ENCODE peak calls at places on chromosomes 6 and 20, in nine cellular contexts. I is upper lobe of left lung, N is nephron progenitor cell, P is retinal pigment epithelial cell, T is Peyer's patch, Z is breast epithelium, A is IMR-90, R is astrocyte of the spinal cord, M is endothelial cell. U is an unnamed sample.

GRCh38 chr20:34299925-34300806 is 3.0 kb downstream of the AHCY start:
- DNase-seq in M (no peak), I (peak), T (no peak), Z (no peak), A (peak), N (no peak), R (no peak), P (no peak), U (no peak)

GRCh38 chr6:109306733-109307132 is 75.5 kb downstream of the CD164 start:
- DNase-seq in Z (no peak), T (no peak), I (no peak), A (no peak), P (no peak), M (no peak), R (no peak), N (no peak), U (no peak)

GRCh38 chr20:25248501-25249172 is 752 bp downstream of the PYGB start:
- DNase-seq in R (peak), T (no peak), Z (no peak), M (peak), P (no peak), I (no peak), A (peak), N (peak), U (no peak)

GRCh38 chr6:108198761-108199498 is 33.1 kb downstream of the NR2E1 start:
- DNase-seq in N (no peak), R (no peak), A (no peak), P (no peak), T (no peak), I (no peak), M (no peak), Z (no peak), U (no peak)

GRCh38 chr6:168713839-168714238 is 272.9 kb downstream of the SMOC2 start:
- DNase-seq in P (no peak), R (no peak), N (no peak), A (no peak), M (peak), T (no peak), I (no peak), Z (no peak), U (no peak)

GRCh38 chr6:127518212-127518709 is 874 bp downstream of the MTCL3 start:
- DNase-seq in T (no peak), Z (no peak), M (no peak), R (no peak), I (no peak), A (no peak), N (no peak), P (no peak), U (no peak)

GRCh38 chr20:25723975-25724374 is 27.3 kb upstream of the ZNF337 start:
- DNase-seq in Z (no peak), R (no peak), A (no peak), P (no peak), M (no peak), I (no peak), N (no peak), T (no peak), U (no peak)

GRCh38 chr6:24981385-24981758 is 45.6 kb upstream of the RIPOR2 start:
- DNase-seq in I (no peak), T (no peak), N (no peak), R (peak), M (no peak), Z (no peak), P (peak), A (peak), U (no peak)

GRCh38 chr20:43188861-43189613 is 669 bp downstream of the PTPRT start:
- DNase-seq in M (peak), T (no peak), N (peak), R (no peak), I (no peak), Z (no peak), P (no peak), A (no peak), U (no peak)

GRCh38 chr6:22147983-22148797 is 148.6 kb downstream of the PRL start:
- DNase-seq in Z (peak), P (peak), I (no peak), M (no peak), R (peak), N (peak), T (no peak), A (peak), U (no peak)

GRCh38 chr6:157552171-157552747 is 171.3 kb downstream of the ZDHHC14 start:
- DNase-seq in M (no peak), N (no peak), T (no peak), R (no peak), A (no peak), I (no peak), Z (no peak), P (no peak), U (no peak)

GRCh38 chr6:147154454-147154853 is 49.8 kb upstream of the STXBP5 start:
- DNase-seq in A (peak), R (peak), Z (no peak), I (no peak), M (no peak), N (no peak), P (no peak), T (no peak), U (no peak)

GRCh38 chr20:38970302-38970701 is 8.2 kb downstream of the DHX35 start:
- DNase-seq in Z (no peak), N (no peak), P (no peak), R (peak), T (no peak), A (peak), I (no peak), M (no peak), U (no peak)

GRCh38 chr20:38855356-38855755 is 49.9 kb downstream of the PPP1R16B start:
- DNase-seq in R (no peak), T (no peak), I (no peak), M (no peak), P (no peak), N (no peak), Z (no peak), A (peak), U (no peak)

GRCh38 chr20:2691127-2691526 is 1.5 kb upstream of the EBF4 start:
- DNase-seq in A (no peak), Z (no peak), P (no peak), N (no peak), R (no peak), T (no peak), I (no peak), M (no peak), U (no peak)

GRCh38 chr20:45611054-45611453 is 18.5 kb upstream of the WFDC10A start:
- DNase-seq in P (no peak), R (peak), N (peak), M (no peak), I (no peak), T (no peak), Z (no peak), A (peak), U (no peak)

GRCh38 chr20:8244637-8245036 is 112.6 kb downstream of the PLCB1 start:
- DNase-seq in I (peak), M (no peak), Z (no peak), R (peak), N (no peak), P (no peak), A (peak), T (no peak), U (no peak)

GRCh38 chr6:136846046-136846445 is 23.7 kb downstream of the PEX7 start:
- DNase-seq in T (no peak), P (peak), R (peak), A (peak), Z (no peak), N (peak), I (peak), M (peak), U (no peak)

GRCh38 chr20:18388860-18389259 is 78.0 kb downstream of the DZANK1 start:
- DNase-seq in R (peak), I (no peak), T (no peak), P (peak), A (peak), M (no peak), N (no peak), Z (no peak), U (no peak)

GRCh38 chr6:34359438-34360158 is 32.9 kb downstream of the NUDT3 start:
- DNase-seq in N (no peak), R (peak), M (no peak), P (no peak), Z (no peak), I (no peak), T (no peak), A (peak), U (no peak)

GRCh38 chr20:53950031-53950430 is 120.4 kb downstream of the BCAS1 start:
- DNase-seq in A (peak), N (no peak), I (no peak), Z (no peak), R (no peak), P (no peak), M (no peak), T (no peak), U (no peak)

GRCh38 chr6:28643017-28643740 is 117.5 kb downstream of the GPX5 start:
- DNase-seq in T (no peak), Z (no peak), A (peak), M (peak), N (peak), P (peak), I (no peak), R (peak), U (no peak)

GRCh38 chr6:157317129-157317814 is 6.0 kb downstream of the TMEM242 start:
- DNase-seq in I (peak), Z (peak), A (peak), P (no peak), N (no peak), M (no peak), T (no peak), R (peak), U (no peak)

GRCh38 chr6:106773482-106773881 is 144.1 kb downstream of the QRSL1 start:
- DNase-seq in Z (peak), A (no peak), I (no peak), T (no peak), P (no peak), R (no peak), N (no peak), M (no peak), U (no peak)

GRCh38 chr20:33995053-33995816 is 1.5 kb downstream of the RALY start:
- DNase-seq in P (no peak), A (no peak), Z (no peak), I (peak), T (no peak), R (peak), N (no peak), M (no peak), U (no peak)

GRCh38 chr20:63159826-63160640 is 55.9 kb downstream of the YTHDF1 start:
- DNase-seq in P (no peak), Z (no peak), M (no peak), R (no peak), T (no peak), A (no peak), I (no peak), N (no peak), U (no peak)

GRCh38 chr20:50589548-50590347 is 79.6 kb downstream of the PTPN1 start:
- DNase-seq in A (no peak), I (no peak), N (no peak), M (no peak), T (no peak), Z (no peak), R (no peak), P (no peak), U (no peak)

GRCh38 chr20:53763707-53764415 is 170.2 kb upstream of the ZNF217 start:
- DNase-seq in M (no peak), T (no peak), P (peak), Z (no peak), N (no peak), R (peak), A (peak), I (no peak), U (no peak)

GRCh38 chr6:158906926-158907325 is 87.8 kb upstream of the EZR start:
- DNase-seq in T (no peak), R (no peak), M (no peak), I (no peak), A (peak), N (no peak), P (no peak), Z (no peak), U (no peak)

DNA sequence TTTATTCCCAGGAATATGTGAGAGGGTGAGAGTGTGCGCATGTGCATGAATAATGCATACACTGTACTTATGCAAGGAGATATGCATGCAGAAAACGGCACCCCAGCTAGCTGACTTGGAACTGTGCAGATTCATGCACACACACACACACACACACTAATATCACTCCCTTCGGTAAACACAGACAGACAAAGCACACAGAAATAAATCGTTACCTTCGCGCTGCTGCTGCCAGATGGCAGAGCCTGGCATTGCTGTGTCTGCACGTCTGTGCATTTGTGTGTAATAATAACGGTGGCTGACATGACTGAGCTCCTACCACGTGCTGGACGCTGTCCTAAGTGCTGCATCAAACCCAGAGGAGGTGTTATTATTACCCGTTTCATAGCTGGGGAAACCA is 36.8 kb downstream of the PREX1 start:
- DNase-seq in A (no peak), R (peak), P (no peak), N (no peak), Z (no peak), M (no peak), I (no peak), T (no peak), U (no peak)
- TF ChIP-seq CTCF in A (no peak), R (no peak), P (peak), N (no peak), Z (no peak), M (no peak), I (no peak), T (no peak), U (no peak)

DNA sequence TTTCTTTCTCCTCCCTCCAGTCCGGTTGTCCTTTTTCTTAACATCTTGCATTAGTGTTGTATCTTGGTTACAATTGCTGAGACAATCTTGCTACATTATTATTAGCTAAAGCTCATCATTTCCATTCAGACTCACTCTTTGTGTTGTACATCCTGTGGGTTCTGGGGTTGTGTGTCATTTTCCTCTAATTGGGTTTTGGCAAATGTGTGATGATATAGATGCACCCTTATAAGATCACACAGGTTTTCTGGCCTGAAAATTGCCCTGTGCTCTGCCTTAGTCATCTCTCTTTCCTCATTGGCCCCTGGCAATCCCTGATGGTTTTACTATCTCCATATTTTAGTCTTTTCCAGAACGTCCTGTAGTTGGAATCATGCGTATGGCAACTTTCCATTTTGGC is 60.1 kb downstream of the PPP1R14C start:
- DNase-seq in Z (no peak), R (no peak), P (no peak), N (no peak), I (no peak), T (no peak), M (no peak), A (no peak), U (no peak)
- TF ChIP-seq CTCF in Z (no peak), R (no peak), P (no peak), N (no peak), I (no peak), T (no peak), M (no peak), A (no peak), U (no peak)

GRCh38 chr20:13265941-13266340 is 44.9 kb downstream of the ISM1 start:
- DNase-seq in P (no peak), R (no peak), T (no peak), M (no peak), Z (no peak), A (no peak), N (no peak), I (no peak), U (no peak)

GRCh38 chr20:13262701-13263335 is 41.7 kb downstream of the ISM1 start:
- DNase-seq in M (no peak), A (no peak), T (no peak), P (peak), R (no peak), N (peak), Z (no peak), I (no peak), U (no peak)

GRCh38 chr20:13263451-13263850 is 42.4 kb downstream of the ISM1 start:
- DNase-seq in Z (no peak), P (no peak), R (no peak), T (no peak), N (no peak), M (no peak), A (no peak), I (no peak), U (no peak)

GRCh38 chr20:13267231-13267630 is 46.2 kb downstream of the ISM1 start:
- DNase-seq in M (no peak), Z (no peak), N (no peak), A (no peak), I (peak), T (no peak), R (no peak), P (no peak), U (no peak)

GRCh38 chr20:13264902-13265301 is 43.8 kb downstream of the ISM1 start:
- DNase-seq in Z (no peak), T (no peak), I (no peak), A (no peak), R (no peak), M (no peak), P (no peak), N (no peak), U (no peak)
- TF ChIP-seq CTCF in Z (no peak), T (no peak), I (no peak), A (no peak), R (no peak), M (no peak), P (no peak), N (no peak), U (no peak)

GRCh38 chr6:160861824-160862223 is 129.7 kb upstream of the MAP3K4 start:
- DNase-seq in P (no peak), A (no peak), M (no peak), T (no peak), I (no peak), Z (no peak), N (no peak), R (no peak), U (no peak)
- TF ChIP-seq CTCF in P (no peak), A (no peak), M (no peak), T (no peak), I (no peak), Z (no peak), N (no peak), R (no peak), U (no peak)

DNA sequence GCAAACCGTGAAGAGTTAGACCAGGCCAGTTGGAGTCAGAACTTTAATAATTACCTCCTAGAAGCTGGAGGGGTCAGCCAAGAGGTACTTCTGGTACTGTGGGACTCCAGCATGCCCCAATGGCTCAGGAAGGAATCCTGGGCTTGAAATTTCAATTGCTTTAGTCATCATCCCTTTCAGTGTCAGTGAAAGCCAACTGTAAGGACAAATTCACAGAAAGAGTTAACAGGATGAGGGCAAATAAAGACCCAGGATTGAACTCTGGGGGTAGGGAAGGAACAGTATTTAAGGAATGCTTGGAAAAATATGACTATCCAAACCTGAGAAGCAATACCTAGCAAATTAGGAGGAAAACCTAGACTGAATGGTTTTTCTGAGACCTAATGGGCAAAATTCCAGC is 735.1 kb upstream of the MARCKS start:
- DNase-seq in N (no peak), I (no peak), Z (no peak), P (peak), T (no peak), A (peak), M (peak), R (peak), U (no peak)
- TF ChIP-seq CTCF in N (no peak), I (no peak), Z (no peak), P (peak), T (no peak), A (peak), M (no peak), R (peak), U (peak)

GRCh38 chr6:116239856-116240255 is 14.0 kb downstream of the TSPYL4 start:
- DNase-seq in R (no peak), M (no peak), T (no peak), N (no peak), A (no peak), Z (no peak), I (no peak), P (no peak), U (no peak)
- TF ChIP-seq CTCF in R (no peak), M (no peak), T (no peak), N (no peak), A (no peak), Z (no peak), I (no peak), P (no peak), U (no peak)

GRCh38 chr20:61874421-61875068 is 191.1 kb downstream of the TAF4 start:
- DNase-seq in I (no peak), N (peak), T (no peak), R (peak), Z (peak), M (peak), A (peak), P (no peak), U (no peak)
- TF ChIP-seq CTCF in I (no peak), N (peak), T (peak), R (peak), Z (peak), M (no peak), A (peak), P (peak), U (peak)